ENCODE peak calls at places on chromosomes 11 and 22, in ten cellular contexts. L, W, C, D, O, G, I, Q, M and V are unnamed samples.

GRCh38 chr11:99814738-99815137 is 794.0 kb downstream of the CNTN5 start:
- DNase-seq in L (no peak), I (no peak), W (no peak), C (no peak), G (no peak), Q (no peak), O (no peak), D (no peak), M (no peak), V (no peak)

GRCh38 chr11:19714387-19715363 is 2.0 kb downstream of the NAV2 start:
- DNase-seq in O (no peak), L (no peak), W (no peak), M (no peak), C (peak; percentile 78), D (peak; percentile 61), G (peak; percentile 78), I (no peak), Q (no peak), V (no peak)

GRCh38 chr11:12531020-12531419 is 143.2 kb upstream of the TEAD1 start:
- DNase-seq in W (no peak), L (no peak), G (no peak), D (no peak), O (no peak), I (no peak), C (no peak), M (no peak), Q (no peak), V (no peak)

GRCh38 chr22:27947461-27947860 is 28.4 kb upstream of the PITPNB start:
- DNase-seq in M (no peak), O (no peak), I (no peak), D (no peak), C (no peak), L (no peak), W (no peak), G (no peak), Q (no peak), V (no peak)

GRCh38 chr11:266676-267439 is 11.3 kb upstream of the NLRP6 start:
- DNase-seq in O (peak; percentile 72), G (no peak), L (no peak), W (no peak), C (no peak), D (no peak), M (no peak), Q (no peak), I (no peak), V (no peak)

GRCh38 chr11:89442801-89443200 is 48.4 kb downstream of the NOX4 start:
- DNase-seq in Q (no peak), M (no peak), W (no peak), D (no peak), C (no peak), I (no peak), G (no peak), O (no peak), L (no peak), V (no peak)

GRCh38 chr11:86816251-86816726 is 15.9 kb downstream of the PRSS23 start:
- DNase-seq in M (no peak), Q (no peak), C (no peak), W (no peak), O (no peak), D (no peak), I (no peak), L (no peak), G (no peak), V (no peak)

GRCh38 chr11:1295591-1295990 is 13.8 kb downstream of the TOLLIP start:
- DNase-seq in L (no peak), M (no peak), I (no peak), C (no peak), W (no peak), O (no peak), Q (no peak), G (no peak), D (no peak), V (no peak)

GRCh38 chr22:24285245-24285644 is 14.6 kb downstream of the SPECC1L start:
- DNase-seq in M (no peak), L (no peak), O (no peak), Q (no peak), W (no peak), G (no peak), D (no peak), C (no peak), I (no peak), V (no peak)